ENCODE peak calls at places on chromosomes 6 and 20, in seven cellular contexts. One of them, this sample, is unnamed.

GRCh38 chr6:133456439-133456838 is 215.3 kb downstream of the EYA4 start:
- DNase-seq in stimulated activated CD8-positive, alpha-beta memory T cell treated with anti-CD3 and anti-CD28 coated beads, Interleukin-7, amount 100 ng/mL, for 1 hour: no peak
- DNase-seq in NCI-H524: no peak
- DNase-seq in BJ: no peak
- DNase-seq in lower leg skin: no peak
- DNase-seq in ovary: no peak
- DNase-seq in mesenchymal stem cell: no peak
- DNase-seq in this sample: no peak

GRCh38 chr6:140921366-140922226 is 1211.1 kb upstream of the GJE1 start:
- DNase-seq in stimulated activated CD8-positive, alpha-beta memory T cell treated with anti-CD3 and anti-CD28 coated beads, Interleukin-7, amount 100 ng/mL, for 1 hour: no peak
- DNase-seq in NCI-H524: peak; percentile 67
- DNase-seq in BJ: peak; percentile 41
- DNase-seq in lower leg skin: no peak
- DNase-seq in ovary: no peak
- DNase-seq in mesenchymal stem cell: peak; percentile 79
- DNase-seq in this sample: peak; percentile 64

GRCh38 chr6:38696345-38696744 is 6.6 kb downstream of the GLO1 start:
- DNase-seq in stimulated activated CD8-positive, alpha-beta memory T cell treated with anti-CD3 and anti-CD28 coated beads, Interleukin-7, amount 100 ng/mL, for 1 hour: no peak
- DNase-seq in NCI-H524: no peak
- DNase-seq in BJ: no peak
- DNase-seq in lower leg skin: no peak
- DNase-seq in ovary: no peak
- DNase-seq in mesenchymal stem cell: no peak
- DNase-seq in this sample: no peak

GRCh38 chr6:11263185-11263817 is 30.8 kb upstream of the NEDD9 start:
- DNase-seq in stimulated activated CD8-positive, alpha-beta memory T cell treated with anti-CD3 and anti-CD28 coated beads, Interleukin-7, amount 100 ng/mL, for 1 hour: no peak
- DNase-seq in NCI-H524: peak; percentile 28
- DNase-seq in BJ: no peak
- DNase-seq in lower leg skin: peak; percentile 36
- DNase-seq in ovary: peak; percentile 55
- DNase-seq in mesenchymal stem cell: peak; percentile 88
- DNase-seq in this sample: no peak

GRCh38 chr20:38880952-38881735 is 45.1 kb upstream of the FAM83D start:
- DNase-seq in stimulated activated CD8-positive, alpha-beta memory T cell treated with anti-CD3 and anti-CD28 coated beads, Interleukin-7, amount 100 ng/mL, for 1 hour: no peak
- DNase-seq in NCI-H524: peak; percentile 12
- DNase-seq in BJ: no peak
- DNase-seq in lower leg skin: no peak
- DNase-seq in ovary: no peak
- DNase-seq in mesenchymal stem cell: no peak
- DNase-seq in this sample: no peak

GRCh38 chr6:2196079-2196679 is 49.2 kb downstream of the GMDS start:
- DNase-seq in stimulated activated CD8-positive, alpha-beta memory T cell treated with anti-CD3 and anti-CD28 coated beads, Interleukin-7, amount 100 ng/mL, for 1 hour: no peak
- DNase-seq in NCI-H524: peak; percentile 59
- DNase-seq in BJ: no peak
- DNase-seq in lower leg skin: peak; percentile 28
- DNase-seq in ovary: no peak
- DNase-seq in mesenchymal stem cell: peak; percentile 56
- DNase-seq in this sample: peak; percentile 43

GRCh38 chr6:110618591-110619267 is 142.3 kb upstream of the SLC22A16 start:
- DNase-seq in stimulated activated CD8-positive, alpha-beta memory T cell treated with anti-CD3 and anti-CD28 coated beads, Interleukin-7, amount 100 ng/mL, for 1 hour: no peak
- DNase-seq in NCI-H524: no peak
- DNase-seq in BJ: no peak
- DNase-seq in lower leg skin: no peak
- DNase-seq in ovary: no peak
- DNase-seq in mesenchymal stem cell: peak; percentile 7
- DNase-seq in this sample: no peak

GRCh38 chr6:53539561-53539960 is 5.3 kb downstream of the GCLC start:
- DNase-seq in stimulated activated CD8-positive, alpha-beta memory T cell treated with anti-CD3 and anti-CD28 coated beads, Interleukin-7, amount 100 ng/mL, for 1 hour: no peak
- DNase-seq in NCI-H524: no peak
- DNase-seq in BJ: no peak
- DNase-seq in lower leg skin: no peak
- DNase-seq in ovary: no peak
- DNase-seq in mesenchymal stem cell: no peak
- DNase-seq in this sample: no peak

GRCh38 chr6:153842491-153842890 is 196.5 kb upstream of the OPRM1 start:
- DNase-seq in stimulated activated CD8-positive, alpha-beta memory T cell treated with anti-CD3 and anti-CD28 coated beads, Interleukin-7, amount 100 ng/mL, for 1 hour: no peak
- DNase-seq in NCI-H524: no peak
- DNase-seq in BJ: no peak
- DNase-seq in lower leg skin: no peak
- DNase-seq in ovary: no peak
- DNase-seq in mesenchymal stem cell: no peak
- DNase-seq in this sample: no peak

GRCh38 chr6:1379026-1379809 is 10.2 kb upstream of the FOXF2 start:
- DNase-seq in stimulated activated CD8-positive, alpha-beta memory T cell treated with anti-CD3 and anti-CD28 coated beads, Interleukin-7, amount 100 ng/mL, for 1 hour: no peak
- DNase-seq in NCI-H524: peak; percentile 43
- DNase-seq in BJ: no peak
- DNase-seq in lower leg skin: no peak
- DNase-seq in ovary: no peak
- DNase-seq in mesenchymal stem cell: no peak
- DNase-seq in this sample: no peak

GRCh38 chr6:126824815-126825214 is 293.7 kb upstream of the RSPO3 start:
- DNase-seq in stimulated activated CD8-positive, alpha-beta memory T cell treated with anti-CD3 and anti-CD28 coated beads, Interleukin-7, amount 100 ng/mL, for 1 hour: no peak
- DNase-seq in NCI-H524: no peak
- DNase-seq in BJ: no peak
- DNase-seq in lower leg skin: no peak
- DNase-seq in ovary: no peak
- DNase-seq in mesenchymal stem cell: no peak
- DNase-seq in this sample: no peak

GRCh38 chr6:37615564-37616340 is 81.9 kb downstream of the MDGA1 start:
- DNase-seq in stimulated activated CD8-positive, alpha-beta memory T cell treated with anti-CD3 and anti-CD28 coated beads, Interleukin-7, amount 100 ng/mL, for 1 hour: no peak
- DNase-seq in NCI-H524: no peak
- DNase-seq in BJ: no peak
- DNase-seq in lower leg skin: no peak
- DNase-seq in ovary: no peak
- DNase-seq in mesenchymal stem cell: peak; percentile 62
- DNase-seq in this sample: no peak

GRCh38 chr6:133241088-133241900 is at the start of gene EYA4:
- DNase-seq in stimulated activated CD8-positive, alpha-beta memory T cell treated with anti-CD3 and anti-CD28 coated beads, Interleukin-7, amount 100 ng/mL, for 1 hour: no peak
- DNase-seq in NCI-H524: peak; percentile 48
- DNase-seq in BJ: no peak
- DNase-seq in lower leg skin: no peak
- DNase-seq in ovary: peak; percentile 30
- DNase-seq in mesenchymal stem cell: peak; percentile 52
- DNase-seq in this sample: no peak

GRCh38 chr20:24778585-24779031 is 170.5 kb upstream of the CST7 start:
- DNase-seq in stimulated activated CD8-positive, alpha-beta memory T cell treated with anti-CD3 and anti-CD28 coated beads, Interleukin-7, amount 100 ng/mL, for 1 hour: no peak
- DNase-seq in NCI-H524: no peak
- DNase-seq in BJ: no peak
- DNase-seq in lower leg skin: no peak
- DNase-seq in ovary: peak; percentile 12
- DNase-seq in mesenchymal stem cell: no peak
- DNase-seq in this sample: no peak

GRCh38 chr20:64044484-64045247 is 4.8 kb downstream of the SOX18 start:
- DNase-seq in stimulated activated CD8-positive, alpha-beta memory T cell treated with anti-CD3 and anti-CD28 coated beads, Interleukin-7, amount 100 ng/mL, for 1 hour: no peak
- DNase-seq in NCI-H524: peak; percentile 28
- DNase-seq in BJ: no peak
- DNase-seq in lower leg skin: no peak
- DNase-seq in ovary: no peak
- DNase-seq in mesenchymal stem cell: peak; percentile 50
- DNase-seq in this sample: no peak

GRCh38 chr6:129598244-129599187 is 111.5 kb downstream of the ARHGAP18 start:
- DNase-seq in stimulated activated CD8-positive, alpha-beta memory T cell treated with anti-CD3 and anti-CD28 coated beads, Interleukin-7, amount 100 ng/mL, for 1 hour: no peak
- DNase-seq in NCI-H524: peak; percentile 82
- DNase-seq in BJ: no peak
- DNase-seq in lower leg skin: no peak
- DNase-seq in ovary: no peak
- DNase-seq in mesenchymal stem cell: peak; percentile 80
- DNase-seq in this sample: peak; percentile 41

GRCh38 chr6:130020106-130020851 is 1.9 kb downstream of the L3MBTL3 start:
- DNase-seq in stimulated activated CD8-positive, alpha-beta memory T cell treated with anti-CD3 and anti-CD28 coated beads, Interleukin-7, amount 100 ng/mL, for 1 hour: peak; percentile 7
- DNase-seq in NCI-H524: peak; percentile 37
- DNase-seq in BJ: no peak
- DNase-seq in lower leg skin: no peak
- DNase-seq in ovary: peak; percentile 60
- DNase-seq in mesenchymal stem cell: peak; percentile 39
- DNase-seq in this sample: no peak

GRCh38 chr20:50219520-50220086 is 29.0 kb downstream of the CEBPB start:
- DNase-seq in stimulated activated CD8-positive, alpha-beta memory T cell treated with anti-CD3 and anti-CD28 coated beads, Interleukin-7, amount 100 ng/mL, for 1 hour: no peak
- DNase-seq in NCI-H524: no peak
- DNase-seq in BJ: no peak
- DNase-seq in lower leg skin: no peak
- DNase-seq in ovary: no peak
- DNase-seq in mesenchymal stem cell: no peak
- DNase-seq in this sample: no peak

GRCh38 chr20:59824711-59825562 is 108.5 kb downstream of the SYCP2 start:
- DNase-seq in stimulated activated CD8-positive, alpha-beta memory T cell treated with anti-CD3 and anti-CD28 coated beads, Interleukin-7, amount 100 ng/mL, for 1 hour: no peak
- DNase-seq in NCI-H524: no peak
- DNase-seq in BJ: no peak
- DNase-seq in lower leg skin: peak; percentile 11
- DNase-seq in ovary: peak; percentile 10
- DNase-seq in mesenchymal stem cell: no peak
- DNase-seq in this sample: no peak

GRCh38 chr6:149024361-149024760 is 277.5 kb downstream of the UST start:
- DNase-seq in stimulated activated CD8-positive, alpha-beta memory T cell treated with anti-CD3 and anti-CD28 coated beads, Interleukin-7, amount 100 ng/mL, for 1 hour: no peak
- DNase-seq in NCI-H524: no peak
- DNase-seq in BJ: no peak
- DNase-seq in lower leg skin: no peak
- DNase-seq in ovary: no peak
- DNase-seq in mesenchymal stem cell: no peak
- DNase-seq in this sample: no peak

GRCh38 chr6:37077459-37078296 is 72.2 kb downstream of the FGD2 start:
- DNase-seq in stimulated activated CD8-positive, alpha-beta memory T cell treated with anti-CD3 and anti-CD28 coated beads, Interleukin-7, amount 100 ng/mL, for 1 hour: no peak
- DNase-seq in NCI-H524: no peak
- DNase-seq in BJ: peak; percentile 94
- DNase-seq in lower leg skin: peak; percentile 63
- DNase-seq in ovary: peak; percentile 88
- DNase-seq in mesenchymal stem cell: peak; percentile 84
- DNase-seq in this sample: no peak

GRCh38 chr20:56974499-56975250 is 291.8 kb downstream of the BMP7 start:
- DNase-seq in stimulated activated CD8-positive, alpha-beta memory T cell treated with anti-CD3 and anti-CD28 coated beads, Interleukin-7, amount 100 ng/mL, for 1 hour: no peak
- DNase-seq in NCI-H524: peak; percentile 76
- DNase-seq in BJ: peak; percentile 15
- DNase-seq in lower leg skin: peak; percentile 58
- DNase-seq in ovary: no peak
- DNase-seq in mesenchymal stem cell: peak; percentile 64
- DNase-seq in this sample: no peak

GRCh38 chr20:61817061-61817460 is 248.6 kb downstream of the TAF4 start:
- DNase-seq in stimulated activated CD8-positive, alpha-beta memory T cell treated with anti-CD3 and anti-CD28 coated beads, Interleukin-7, amount 100 ng/mL, for 1 hour: no peak
- DNase-seq in NCI-H524: no peak
- DNase-seq in BJ: no peak
- DNase-seq in lower leg skin: no peak
- DNase-seq in ovary: no peak
- DNase-seq in mesenchymal stem cell: no peak
- DNase-seq in this sample: no peak

This sample was measured in NCI-H510A treated with DMSO at 0.1 percent for 48 hours.